ENCODE peak calls at places on chromosomes 6 and 20, in eight cellular contexts. N, W, U, B, D, S, A and H are unnamed samples.

GRCh38 chr6:122789862-122790739 is 1.0 kb downstream of the SMPDL3A start:
- DNase-seq in N (peak; percentile 78), W (peak; percentile 19), U (peak; percentile 30), B (peak; percentile 70), D (no peak), S (no peak), A (peak; percentile 41), H (peak; percentile 75)

GRCh38 chr20:41649489-41649888 is 31.3 kb upstream of the CHD6 start:
- DNase-seq in N (no peak), W (no peak), U (no peak), B (no peak), D (no peak), S (no peak), A (peak; percentile 70), H (no peak)

GRCh38 chr6:126039284-126039683 is 52.9 kb downstream of the TRMT11 start:
- DNase-seq in N (peak; percentile 51), W (peak; percentile 60), U (peak; percentile 49), B (no peak), D (no peak), S (no peak), A (no peak), H (no peak)

GRCh38 chr6:77124604-77125003 is 338.7 kb downstream of the HTR1B start:
- DNase-seq in N (peak; percentile 6), W (peak; percentile 9), U (peak; percentile 51), B (no peak), D (no peak), S (no peak), A (no peak), H (no peak)

GRCh38 chr6:109867009-109867969 is 110.8 kb upstream of the GPR6 start:
- DNase-seq in N (peak; percentile 10), W (no peak), U (peak; percentile 6), B (no peak), D (no peak), S (no peak), A (no peak), H (peak; percentile 53)

GRCh38 chr6:36443951-36444428 is 1.2 kb downstream of the KCTD20 start:
- DNase-seq in N (peak; percentile 46), W (peak; percentile 57), U (peak; percentile 31), B (peak; percentile 79), D (no peak), S (peak; percentile 40), A (peak; percentile 39), H (peak; percentile 41)

GRCh38 chr6:71205336-71205956 is 83.2 kb upstream of the OGFRL1 start:
- DNase-seq in N (peak; percentile 81), W (no peak), U (peak; percentile 51), B (no peak), D (no peak), S (no peak), A (no peak), H (no peak)

GRCh38 chr6:25436760-25437159 is 157.6 kb downstream of the CARMIL1 start:
- DNase-seq in N (no peak), W (no peak), U (no peak), B (no peak), D (no peak), S (no peak), A (no peak), H (no peak)

GRCh38 chr6:128067446-128068109 is 166.7 kb upstream of the THEMIS start:
- DNase-seq in N (no peak), W (no peak), U (no peak), B (peak; percentile 18), D (no peak), S (no peak), A (no peak), H (no peak)

GRCh38 chr20:34582911-34583310 is 24.4 kb downstream of the MAP1LC3A start:
- DNase-seq in N (peak; percentile 33), W (no peak), U (peak; percentile 24), B (no peak), D (no peak), S (no peak), A (no peak), H (no peak)

GRCh38 chr20:22687676-22688360 is 103.4 kb upstream of the FOXA2 start:
- DNase-seq in N (no peak), W (no peak), U (no peak), B (no peak), D (no peak), S (no peak), A (no peak), H (no peak)

GRCh38 chr6:126531273-126531672 is 191.4 kb downstream of the CENPW start:
- DNase-seq in N (no peak), W (no peak), U (no peak), B (no peak), D (no peak), S (no peak), A (no peak), H (no peak)

GRCh38 chr20:1324598-1325172 is 4.3 kb downstream of the SDCBP2 start:
- DNase-seq in N (peak; percentile 92), W (peak; percentile 66), U (peak; percentile 91), B (no peak), D (no peak), S (no peak), A (no peak), H (peak; percentile 81)

GRCh38 chr20:1322511-1323245 is 6.3 kb downstream of the SDCBP2 start:
- DNase-seq in N (peak; percentile 98), W (peak; percentile 85), U (peak; percentile 99), B (no peak), D (no peak), S (no peak), A (no peak), H (peak; percentile 96)

GRCh38 chr20:1321654-1321939 is 7.3 kb downstream of the SDCBP2 start:
- DNase-seq in N (no peak), W (no peak), U (no peak), B (no peak), D (no peak), S (no peak), A (no peak), H (peak; percentile 17)

GRCh38 chr20:1323830-1324597 is 4.9 kb downstream of the SDCBP2 start:
- DNase-seq in N (no peak), W (no peak), U (no peak), B (no peak), D (no peak), S (no peak), A (no peak), H (no peak)

GRCh38 chr20:1323256-1323655 is 5.7 kb downstream of the SDCBP2 start:
- DNase-seq in N (peak; percentile 74), W (no peak), U (no peak), B (no peak), D (no peak), S (no peak), A (no peak), H (peak; percentile 85)
- H3K4me2 ChIP-seq in N (peak overlapping the region; percentile 75), W (peak overlapping the region; percentile 22), U (peak overlapping the region; percentile 24), B (no peak overlapping the region), D (no peak overlapping the region), S (no peak overlapping the region), A (no peak overlapping the region), H (peak overlapping the region; percentile 65)

GRCh38 chr6:39426057-39426592 is 103.6 kb upstream of the KCNK16 start:
- DNase-seq in N (peak; percentile 92), W (peak; percentile 62), U (peak; percentile 33), B (no peak), D (no peak), S (no peak), A (no peak), H (peak; percentile 79)
- H3K27ac ChIP-seq in N (peak overlapping the region; percentile 73), W (no peak overlapping the region), U (no peak overlapping the region), B (no peak overlapping the region), D (no peak overlapping the region), S (no peak overlapping the region), A (no peak overlapping the region), H (peak overlapping the region; percentile 43)

GRCh38 chr6:6622557-6622956 is 34.0 kb downstream of the LY86 start:
- DNase-seq in N (no peak), W (no peak), U (no peak), B (no peak), D (no peak), S (no peak), A (no peak), H (no peak)
- H3K36me3 ChIP-seq in N (no peaks in the 10 kb centered on the region), W (no peaks in the 10 kb centered on the region), U (no peaks in the 10 kb centered on the region), B (no peaks in the 10 kb centered on the region), D (no peaks in the 10 kb centered on the region), S (no peaks in the 10 kb centered on the region), A (no peaks in the 10 kb centered on the region), H (no peaks in the 10 kb centered on the region)

DNA sequence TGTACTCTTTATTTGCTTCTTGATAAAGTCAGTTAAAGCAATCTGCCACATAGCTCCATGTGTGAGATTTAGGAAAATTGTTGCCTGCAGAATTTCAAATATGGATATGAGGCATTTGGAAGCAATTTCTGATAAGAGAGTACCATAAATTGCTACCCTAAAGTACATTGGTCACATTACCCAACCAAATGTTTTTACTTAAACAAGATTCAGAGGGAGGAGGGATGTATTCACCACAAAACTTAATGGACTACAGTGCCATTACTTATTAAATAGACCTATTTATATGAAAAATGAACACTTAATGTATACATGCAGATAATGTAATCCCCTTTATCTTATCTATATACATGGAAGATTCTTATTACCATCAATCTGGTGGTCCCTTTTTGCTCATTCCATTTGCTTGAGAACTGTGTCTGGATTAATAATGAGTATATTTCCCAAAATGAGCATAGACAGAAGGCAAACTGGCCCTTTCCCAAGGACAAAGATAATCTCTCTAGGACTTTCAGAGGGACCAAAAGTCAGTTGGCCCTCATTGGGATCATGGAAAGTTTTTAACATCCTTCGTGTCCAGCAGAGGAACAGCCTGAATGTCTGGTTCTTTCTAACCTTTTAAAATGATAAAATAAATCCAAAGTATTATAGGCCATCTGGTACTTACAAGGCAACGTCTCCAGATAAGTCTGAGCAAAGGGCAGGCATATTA is 526.4 kb downstream of the CBLN4 start:
- DNase-seq in N (no peak), W (no peak), U (no peak), B (no peak), D (no peak), S (no peak), A (no peak), H (no peak)
- H3K4me2 ChIP-seq in N (no peak overlapping the region), W (no peak overlapping the region), U (no peak overlapping the region), B (no peak overlapping the region), D (no peak overlapping the region), S (no peak overlapping the region), A (no peak overlapping the region), H (no peak overlapping the region)

DNA sequence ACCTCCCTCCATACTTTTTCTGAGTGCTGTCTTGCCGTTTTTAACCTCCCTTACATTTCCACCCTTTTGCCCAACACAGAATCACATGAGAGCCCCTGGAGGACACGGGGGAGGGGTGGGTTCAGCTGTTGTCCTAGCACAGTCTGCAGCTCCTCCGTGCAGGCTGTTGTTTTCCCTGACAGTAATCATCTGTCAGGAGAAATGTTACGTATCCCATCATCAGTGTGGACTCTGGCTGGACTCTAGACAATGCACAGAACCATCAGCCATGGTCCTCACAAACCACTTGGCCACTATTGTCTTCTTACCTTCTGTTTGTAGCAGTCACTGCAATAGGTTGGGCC is 92.1 kb downstream of the RIN2 start:
- DNase-seq in N (no peak), W (no peak), U (no peak), B (no peak), D (no peak), S (no peak), A (no peak), H (no peak)
- H3K27ac ChIP-seq in N (no peak overlapping the region), W (no peak overlapping the region), U (no peak overlapping the region), B (no peak overlapping the region), D (no peak overlapping the region), S (no peak overlapping the region), A (no peak overlapping the region), H (peak overlapping the region; percentile 49)

GRCh38 chr6:31691078-31691463 is 10.2 kb upstream of the LY6G5C start:
- DNase-seq in N (no peak), W (no peak), U (no peak), B (no peak), D (no peak), S (no peak), A (no peak), H (no peak)
- H3K36me3 ChIP-seq in N (peaks cover 16% of the 10 kb centered on the region), W (peaks cover 8% of the 10 kb centered on the region), U (peaks cover 80% of the 10 kb centered on the region), B (peaks cover 6% of the 10 kb centered on the region), D (peaks cover 50% of the 10 kb centered on the region), S (peaks cover 92% of the 10 kb centered on the region), A (no peaks in the 10 kb centered on the region), H (peaks cover 76% of the 10 kb centered on the region)

GRCh38 chr6:43683708-43684455 is 3.7 kb downstream of the MRPS18A start:
- DNase-seq in N (no peak), W (no peak), U (no peak), B (no peak), D (no peak), S (no peak), A (no peak), H (no peak)
- H3K4me2 ChIP-seq in N (no peak overlapping the region), W (no peak overlapping the region), U (no peak overlapping the region), B (no peak overlapping the region), D (no peak overlapping the region), S (no peak overlapping the region), A (no peak overlapping the region), H (no peak overlapping the region)